ENCODE peak calls at places on chromosome 16, in five cellular contexts. S is upper lobe of right lung; V is OCI-LY7; U is CD8-positive, alpha-beta T cell; E is stimulated activated CD4-positive, alpha-beta T cell treated with anti-CD3 and anti-CD28 coated beads, Interleukin-12 subunit alpha, Interleukin-12 subunit beta, amount 100 ng/mL, for 24 hours. P is an unnamed sample.

GRCh38 chr16:50547944-50548658 is at the start of gene NKD1:
- DNase-seq in V (peak; percentile 71), E (peak; percentile 50), U (peak; percentile 70), S (peak; percentile 85), P (peak; percentile 54)

GRCh38 chr16:81388357-81388756 is 56.3 kb upstream of the CMIP start:
- DNase-seq in E (no peak), V (no peak), S (no peak), U (no peak), P (no peak)

GRCh38 chr16:3999479-3999868 is 116.8 kb downstream of the ADCY9 start:
- DNase-seq in E (no peak), V (no peak), U (no peak), S (no peak), P (no peak)

GRCh38 chr16:88045820-88046303 is 94.6 kb downstream of the BANP start:
- DNase-seq in U (no peak), V (peak; percentile 92), S (no peak), E (no peak), P (no peak)

GRCh38 chr16:74107795-74108610 is 188.6 kb upstream of the PSMD7 start:
- DNase-seq in E (no peak), V (peak; percentile 53), S (no peak), U (peak; percentile 21), P (peak; percentile 75)

GRCh38 chr16:67855789-67856188 is 8.3 kb upstream of the CENPT start:
- DNase-seq in V (no peak), E (no peak), S (no peak), U (no peak), P (no peak)

GRCh38 chr16:78553268-78554044 is 454.0 kb downstream of the WWOX start:
- DNase-seq in S (no peak), V (no peak), E (no peak), U (no peak), P (no peak)

GRCh38 chr16:82439678-82440293 is 187.0 kb upstream of the CDH13 start:
- DNase-seq in E (no peak), V (peak; percentile 11), U (no peak), S (no peak), P (peak; percentile 1)

GRCh38 chr16:73878616-73879015 is 418.0 kb upstream of the PSMD7 start:
- DNase-seq in U (no peak), V (peak; percentile 29), E (no peak), S (no peak), P (peak; percentile 68)

GRCh38 chr16:85420501-85421337 is 192.4 kb upstream of the GSE1 start:
- DNase-seq in S (peak; percentile 88), E (peak; percentile 57), V (peak; percentile 77), U (peak; percentile 72), P (peak; percentile 78)

GRCh38 chr16:77199211-77199610 is at the start of gene SYCE1L:
- DNase-seq in V (no peak), S (no peak), U (no peak), E (no peak), P (no peak)

GRCh38 chr16:75026892-75027391 is 28.1 kb downstream of the ZNRF1 start:
- DNase-seq in E (no peak), U (no peak), V (no peak), S (no peak), P (no peak)

GRCh38 chr16:1564325-1564724 is 30.9 kb downstream of the TMEM204 start:
- DNase-seq in S (no peak), U (no peak), V (no peak), E (no peak), P (peak; percentile 9)

P was measured in OCI-M1.